ENCODE peak calls at places on chromosome 13, in four cellular contexts. L, S, I and F are unnamed samples.

GRCh38 chr13:45412274-45413049 is 5.7 kb downstream of the SLC25A30 start:
- DNase-seq in L (no peak), S (no peak), I (no peak), F (no peak)

GRCh38 chr13:95535243-95535642 is 17.3 kb upstream of the CLDN10 start:
- DNase-seq in L (peak; percentile 84), S (peak; percentile 84), I (no peak), F (peak; percentile 77)

GRCh38 chr13:50457430-50458393 is 385.8 kb downstream of the DLEU7 start:
- DNase-seq in S (no peak), I (no peak), L (no peak), F (no peak)

GRCh38 chr13:79445968-79446645 is 34.8 kb upstream of the NDFIP2 start:
- DNase-seq in I (no peak), S (no peak), L (no peak), F (no peak)

GRCh38 chr13:31174018-31174417 is 12.3 kb upstream of the HSPH1 start:
- DNase-seq in I (no peak), S (peak; percentile 38), L (no peak), F (no peak)

GRCh38 chr13:28145049-28145448 is 6.7 kb downstream of the PAN3 start:
- DNase-seq in L (no peak), I (no peak), S (peak; percentile 65), F (no peak)

GRCh38 chr13:46307554-46307953 is 79.5 kb downstream of the RUBCNL start:
- DNase-seq in I (no peak), S (no peak), L (no peak), F (no peak)

GRCh38 chr13:27789495-27790303 is 2.6 kb upstream of the GSX1 start:
- DNase-seq in L (no peak), S (peak; percentile 20), I (no peak), F (no peak)

GRCh38 chr13:53254495-53254894 is 225.9 kb downstream of the OLFM4 start:
- DNase-seq in L (no peak), I (peak; percentile 9), S (no peak), F (no peak)

GRCh38 chr13:113145911-113146598 is 12.4 kb upstream of the PROZ start:
- DNase-seq in L (no peak), S (no peak), I (no peak), F (no peak)

GRCh38 chr13:44333950-44334675 is 39.5 kb upstream of the SERP2 start:
- DNase-seq in L (no peak), S (no peak), I (no peak), F (no peak)

GRCh38 chr13:44334751-44335150 is 38.9 kb upstream of the SERP2 start:
- DNase-seq in S (no peak), L (no peak), I (no peak), F (no peak)

GRCh38 chr13:44331446-44331845 is 42.2 kb upstream of the SERP2 start:
- DNase-seq in I (no peak), S (no peak), L (no peak), F (no peak)

GRCh38 chr13:44329909-44330545 is 43.6 kb upstream of the SERP2 start:
- DNase-seq in I (no peak), L (no peak), S (no peak), F (no peak)

DNA sequence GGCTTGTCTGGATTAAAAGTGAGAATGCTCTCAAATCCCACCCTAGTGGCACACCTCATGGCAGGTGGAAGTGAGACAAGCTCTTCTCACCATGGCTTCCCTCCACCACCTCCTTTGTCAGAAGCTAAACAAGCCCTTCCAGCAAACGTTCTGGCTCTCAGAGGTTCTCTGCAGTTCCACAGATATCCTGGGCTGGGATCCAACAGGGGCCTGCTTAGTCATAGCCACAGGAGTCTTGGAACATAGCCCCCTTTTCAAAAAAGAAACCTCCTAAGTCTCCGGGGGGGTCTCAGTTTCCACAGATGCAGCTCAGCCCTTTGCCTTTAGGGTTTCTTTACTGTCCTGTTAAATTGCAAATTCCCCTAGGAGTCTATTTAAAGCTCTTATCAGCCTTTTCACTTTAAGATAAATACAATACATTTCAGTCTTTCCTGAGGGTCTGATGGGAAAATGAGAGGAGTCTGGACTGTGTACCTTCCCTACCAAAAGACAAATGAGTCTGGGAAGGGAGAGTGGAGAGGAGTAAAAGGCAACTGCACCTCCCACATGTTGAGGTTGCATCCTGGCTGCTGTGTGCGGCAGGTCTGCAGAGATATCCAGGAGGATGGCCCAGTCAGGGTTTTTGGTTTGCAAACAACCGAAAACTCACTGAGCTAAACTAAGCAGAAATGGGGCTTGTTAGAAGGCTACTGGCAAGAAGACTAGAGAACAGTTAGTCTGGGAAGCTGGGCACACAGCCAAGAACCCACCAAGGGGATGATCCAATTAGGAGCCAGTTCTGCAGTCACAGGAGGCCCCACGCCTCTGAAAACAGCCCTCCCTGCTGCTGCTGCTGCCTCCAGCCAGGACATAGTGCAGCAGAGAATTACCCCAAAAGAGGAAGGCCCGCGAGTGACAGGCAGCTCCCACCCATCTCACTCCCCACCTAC is 41.4 kb upstream of the SERP2 start:
- DNase-seq in I (no peak), L (no peak), S (no peak), F (no peak)
- TF ChIP-seq TCF7L2 in I (no peak), L (no peak), S (no peak), F (no peak)

DNA sequence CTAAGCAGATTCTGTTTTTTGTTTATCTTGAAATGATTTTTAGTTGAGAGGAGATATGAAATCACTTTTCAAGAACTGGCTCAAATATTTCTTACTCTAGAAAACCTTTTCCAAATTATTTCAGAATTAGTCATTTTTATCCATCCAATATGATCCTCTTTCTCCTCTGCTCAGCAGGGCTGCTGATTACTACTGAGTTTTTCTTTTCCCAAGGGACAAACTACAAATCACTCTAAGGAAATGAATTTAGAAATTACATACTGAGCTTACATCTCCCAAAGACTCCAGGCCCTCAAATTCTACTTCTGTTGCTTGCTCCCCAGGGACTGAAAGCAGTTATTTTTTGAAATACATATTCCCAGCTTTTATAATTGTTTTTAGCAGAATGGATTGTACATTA is 87.4 kb upstream of the UFM1 start:
- DNase-seq in S (no peak), I (no peak), L (no peak), F (no peak)
- TF ChIP-seq TCF7L2 in S (no peak), I (no peak), L (no peak), F (no peak)

DNA sequence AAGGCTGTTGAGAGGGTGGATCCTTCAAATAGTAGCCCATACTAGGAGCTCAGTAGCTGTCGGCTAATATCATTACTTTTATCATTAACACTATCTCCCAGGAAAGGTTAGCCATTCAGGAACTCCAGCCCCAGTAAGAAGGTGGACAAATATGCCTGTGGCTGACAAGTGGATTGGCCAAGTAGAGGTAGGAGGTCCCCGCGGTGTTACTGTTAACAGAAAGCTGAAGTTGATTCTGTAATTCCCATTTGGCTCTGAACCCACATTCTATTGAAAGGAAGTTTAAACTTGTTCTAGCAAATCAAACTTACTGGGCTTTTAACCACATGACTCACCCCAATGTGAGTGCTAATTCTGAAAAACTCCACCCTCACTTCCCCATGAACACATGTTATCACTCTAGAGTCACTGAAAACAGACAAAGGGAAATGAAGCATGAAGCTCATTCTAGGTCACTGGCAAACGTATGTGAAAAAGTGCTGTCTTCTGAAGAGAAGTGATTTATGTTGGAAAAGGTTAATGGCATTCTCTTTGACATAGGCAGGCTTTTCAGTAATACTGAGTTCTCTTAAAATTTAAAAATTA is 273.5 kb downstream of the FGF14 start:
- DNase-seq in S (no peak), L (no peak), I (no peak), F (no peak)
- TF ChIP-seq TCF7L2 in S (no peak), L (no peak), I (no peak), F (no peak)

GRCh38 chr13:99383511-99383921 is 76.3 kb upstream of the GPR183 start:
- DNase-seq in S (no peak), I (no peak), L (no peak), F (no peak)
- TF ChIP-seq TCF7L2 in S (no peak), I (no peak), L (no peak), F (no peak)

GRCh38 chr13:101152184-101152583 is 264.1 kb downstream of the NALCN start:
- DNase-seq in I (no peak), S (no peak), L (no peak), F (no peak)
- TF ChIP-seq TCF7L2 in I (no peak), S (no peak), L (no peak), F (no peak)